ENCODE peak calls at places on chromosomes 6 and 20, in eight cellular contexts. Q, G, E, O, I, D, A and P are unnamed samples.

GRCh38 chr6:122853259-122853995 is 64.4 kb downstream of the SMPDL3A start:
- DNase-seq in Q (no peak), G (no peak), E (no peak), O (no peak), I (no peak), D (no peak), A (no peak), P (no peak)

GRCh38 chr6:10401004-10401536 is 13.8 kb downstream of the TFAP2A start:
- DNase-seq in Q (no peak), G (no peak), E (no peak), O (no peak), I (no peak), D (no peak), A (no peak), P (no peak)

GRCh38 chr6:8710668-8711431 is 275.5 kb upstream of the SLC35B3 start:
- DNase-seq in Q (no peak), G (no peak), E (no peak), O (no peak), I (no peak), D (no peak), A (no peak), P (no peak)

GRCh38 chr6:1987640-1988039 is 257.8 kb downstream of the GMDS start:
- DNase-seq in Q (no peak), G (no peak), E (no peak), O (no peak), I (no peak), D (no peak), A (no peak), P (no peak)

GRCh38 chr6:140809694-140810101 is 1323.0 kb upstream of the GJE1 start:
- DNase-seq in Q (no peak), G (no peak), E (no peak), O (no peak), I (no peak), D (no peak), A (no peak), P (no peak)

GRCh38 chr6:87806098-87806497 is 104.1 kb upstream of the AKIRIN2 start:
- DNase-seq in Q (no peak), G (no peak), E (no peak), O (no peak), I (no peak), D (no peak), A (no peak), P (no peak)

GRCh38 chr6:760982-761955 is 68.3 kb upstream of the EXOC2 start:
- DNase-seq in Q (no peak), G (no peak), E (no peak), O (no peak), I (peak), D (no peak), A (no peak), P (no peak)

GRCh38 chr20:14288341-14289330 is 48.8 kb downstream of the FLRT3 start:
- DNase-seq in Q (no peak), G (no peak), E (no peak), O (no peak), I (no peak), D (no peak), A (no peak), P (no peak)

GRCh38 chr6:84766796-84767590 is 2.6 kb upstream of the TBX18 start:
- DNase-seq in Q (no peak), G (no peak), E (no peak), O (no peak), I (no peak), D (no peak), A (no peak), P (no peak)

GRCh38 chr6:2790588-2790987 is 25.4 kb downstream of the WRNIP1 start:
- DNase-seq in Q (no peak), G (no peak), E (no peak), O (no peak), I (no peak), D (no peak), A (peak), P (no peak)

GRCh38 chr6:37917568-37917967 is 98.0 kb downstream of the ZFAND3 start:
- DNase-seq in Q (no peak), G (no peak), E (no peak), O (no peak), I (no peak), D (no peak), A (no peak), P (no peak)

GRCh38 chr6:154429711-154430110 is 73.1 kb upstream of the IPCEF1 start:
- DNase-seq in Q (no peak), G (no peak), E (no peak), O (no peak), I (no peak), D (no peak), A (no peak), P (no peak)

GRCh38 chr6:137981758-137982157 is 114.7 kb downstream of the TNFAIP3 start:
- DNase-seq in Q (no peak), G (no peak), E (peak), O (no peak), I (no peak), D (no peak), A (no peak), P (no peak)

GRCh38 chr6:106744781-106745180 is 115.4 kb downstream of the QRSL1 start:
- DNase-seq in Q (no peak), G (no peak), E (no peak), O (no peak), I (no peak), D (no peak), A (no peak), P (no peak)

GRCh38 chr20:61697666-61698597 is 367.7 kb downstream of the TAF4 start:
- DNase-seq in Q (no peak), G (no peak), E (no peak), O (no peak), I (no peak), D (no peak), A (no peak), P (no peak)

GRCh38 chr20:20065366-20065765 is 13.0 kb downstream of the CFAP61 start:
- DNase-seq in Q (no peak), G (no peak), E (no peak), O (no peak), I (no peak), D (no peak), A (no peak), P (no peak)

GRCh38 chr20:64254156-64254555 is 1.4 kb upstream of the PCMTD2 start:
- DNase-seq in Q (no peak), G (no peak), E (no peak), O (no peak), I (no peak), D (no peak), A (no peak), P (no peak)

GRCh38 chr6:140977425-140977824 is 1155.3 kb upstream of the GJE1 start:
- DNase-seq in Q (no peak), G (no peak), E (no peak), O (no peak), I (no peak), D (no peak), A (no peak), P (no peak)

GRCh38 chr6:15909290-15910070 is 219.4 kb upstream of the MYLIP start:
- DNase-seq in Q (no peak), G (no peak), E (no peak), O (no peak), I (no peak), D (no peak), A (no peak), P (no peak)

GRCh38 chr20:20466341-20466879 is 98.5 kb downstream of the INSM1 start:
- DNase-seq in Q (no peak), G (peak), E (peak), O (no peak), I (no peak), D (no peak), A (no peak), P (no peak)

GRCh38 chr20:2402271-2402980 is 21.7 kb downstream of the TGM6 start:
- DNase-seq in Q (no peak), G (no peak), E (peak), O (no peak), I (no peak), D (no peak), A (no peak), P (no peak)

GRCh38 chr6:148760568-148761531 is 14.0 kb downstream of the UST start:
- DNase-seq in Q (peak), G (peak), E (peak), O (no peak), I (no peak), D (no peak), A (no peak), P (peak)

GRCh38 chr6:166786704-166787293 is 159.7 kb upstream of the RPS6KA2 start:
- DNase-seq in Q (no peak), G (peak), E (peak), O (no peak), I (peak), D (no peak), A (peak), P (peak)

GRCh38 chr20:1309439-1309847 is 19.5 kb downstream of the SDCBP2 start:
- DNase-seq in Q (no peak), G (peak), E (no peak), O (no peak), I (no peak), D (no peak), A (peak), P (no peak)

GRCh38 chr6:34145161-34146020 is 496 bp downstream of the GRM4 start:
- DNase-seq in Q (no peak), G (peak), E (peak), O (no peak), I (no peak), D (peak), A (peak), P (no peak)

GRCh38 chr6:36613200-36613995 is 19.2 kb downstream of the SRSF3 start:
- DNase-seq in Q (no peak), G (no peak), E (no peak), O (no peak), I (no peak), D (no peak), A (no peak), P (no peak)